ENCODE peak calls at places on chromosomes 2 and 18, in nine cellular contexts. F, A, M, W, K, Y, C, O and Z are unnamed samples.

GRCh38 chr2:54772531-54772930 is 49.1 kb downstream of the EML6 start:
- DNase-seq in C (no peak), M (no peak), W (peak), Y (no peak), F (no peak), K (no peak), O (no peak), A (no peak), Z (no peak)

GRCh38 chr18:47184419-47185050 is 8.4 kb upstream of the IER3IP1 start:
- DNase-seq in A (no peak), Y (no peak), O (no peak), W (peak), F (no peak), M (peak), K (no peak), C (no peak), Z (no peak)

GRCh38 chr2:13791019-13791418 is 841.5 kb upstream of the LRATD1 start:
- DNase-seq in Y (no peak), F (no peak), M (no peak), O (no peak), W (no peak), C (no peak), K (no peak), A (no peak), Z (no peak)

GRCh38 chr2:182241936-182242335 is 184.9 kb downstream of the PDE1A start:
- DNase-seq in W (no peak), Y (no peak), K (no peak), F (no peak), A (no peak), O (no peak), M (no peak), C (no peak), Z (no peak)

GRCh38 chr2:64626963-64627760 is 26.6 kb downstream of the SERTAD2 start:
- DNase-seq in C (no peak), M (no peak), K (no peak), A (no peak), Y (no peak), W (no peak), F (no peak), O (peak), Z (no peak)

GRCh38 chr18:48609820-48610815 is 71.3 kb downstream of the CTIF start:
- DNase-seq in A (no peak), W (no peak), K (no peak), M (no peak), O (no peak), C (peak), Y (no peak), F (no peak), Z (peak)

GRCh38 chr2:174035981-174036742 is 71.0 kb upstream of the SP3 start:
- DNase-seq in M (no peak), F (no peak), O (no peak), C (peak), K (no peak), W (no peak), A (no peak), Y (no peak), Z (no peak)

GRCh38 chr2:37325625-37326071 is 1.0 kb upstream of the PRKD3 start:
- DNase-seq in K (no peak), Y (no peak), M (no peak), F (no peak), A (peak), W (no peak), O (no peak), C (peak), Z (no peak)

GRCh38 chr18:57959278-57959677 is 84.7 kb upstream of the NEDD4L start:
- DNase-seq in M (peak), A (peak), W (peak), F (no peak), K (no peak), C (peak), Y (no peak), O (peak), Z (no peak)
- H3K4me3 ChIP-seq in M (no peak), A (no peak), W (no peak), F (no peak), K (no peak), C (no peak), Y (no peak), O (no peak), Z (no peak)

GRCh38 chr2:45006041-45006941 is 3.0 kb downstream of the SIX2 start:
- DNase-seq in F (no peak), O (no peak), M (no peak), C (no peak), K (no peak), A (no peak), Y (no peak), W (no peak), Z (no peak)
- H3K4me3 ChIP-seq in F (no peak), O (no peak), M (no peak), C (no peak), K (no peak), A (no peak), Y (no peak), W (no peak), Z (no peak)

DNA sequence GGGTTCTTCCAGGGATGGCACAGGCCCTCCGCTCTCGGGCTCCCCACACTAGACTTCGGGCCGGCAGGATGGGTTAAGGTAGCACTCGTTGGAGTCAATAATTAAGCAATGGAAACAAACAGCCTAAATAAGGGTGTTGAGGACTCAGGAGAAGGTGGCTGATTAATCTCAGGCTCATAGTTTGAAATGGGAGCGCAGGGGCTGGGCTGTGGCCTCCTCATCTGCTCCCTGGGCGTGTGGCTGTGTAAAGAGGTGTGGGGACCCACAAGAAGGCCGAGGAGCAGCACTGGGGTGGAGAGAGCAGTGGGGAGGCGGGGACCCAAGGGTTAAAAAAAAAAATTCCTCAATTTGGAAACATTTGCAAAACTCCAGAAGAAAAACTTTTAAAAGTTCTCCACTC is 1.3 kb upstream of the TUBB6 start:
- DNase-seq in M (no peak), F (no peak), K (no peak), C (no peak), Y (no peak), O (no peak), W (no peak), A (no peak), Z (no peak)
- H3K4me3 ChIP-seq in M (no peak), F (no peak), K (peak), C (peak), Y (peak), O (peak), W (peak), A (peak), Z (peak)

GRCh38 chr18:10193446-10193845 is 261.0 kb upstream of the APCDD1 start:
- DNase-seq in Y (no peak), O (no peak), M (no peak), A (no peak), K (no peak), C (no peak), F (no peak), W (no peak), Z (no peak)
- H3K4me3 ChIP-seq in Y (no peak), O (no peak), M (no peak), A (no peak), K (no peak), C (no peak), F (no peak), W (no peak), Z (no peak)